ENCODE peak calls at places on chromosome 9, in six cellular contexts. L is H1, A is GM12878, F is OCI-LY7, O is MM.1S, P is fibroblast of lung. S is an unnamed sample. For H4K20me1, the result is how much of the 10 kb centered on the place peaks cover.

GRCh38 chr9:72665421-72665820 is 144.0 kb downstream of the TMC1 start:
- DNase-seq in L (no peak), A (no peak), F (no peak), O (no peak), P (peak), S (peak)

GRCh38 chr9:2657427-2657826 is 35.8 kb downstream of the VLDLR start:
- DNase-seq in L (no peak), A (no peak), F (peak), O (no peak), P (no peak), S (no peak)

GRCh38 chr9:20264896-20265295 is 357.4 kb downstream of the MLLT3 start:
- DNase-seq in L (no peak), A (no peak), F (no peak), O (no peak), P (no peak), S (no peak)

GRCh38 chr9:37917801-37918664 is 14.1 kb upstream of the SLC25A51 start:
- DNase-seq in L (no peak), A (no peak), F (no peak), O (no peak), P (no peak), S (no peak)

GRCh38 chr9:126222835-126223431 is 103.7 kb upstream of the MVB12B start:
- DNase-seq in L (peak), A (no peak), F (no peak), O (no peak), P (no peak), S (no peak)

GRCh38 chr9:90124961-90125360 is 517.7 kb downstream of the DIRAS2 start:
- DNase-seq in L (no peak), A (no peak), F (no peak), O (no peak), P (no peak), S (no peak)

GRCh38 chr9:131111186-131111853 is 14.1 kb upstream of the NUP214 start:
- DNase-seq in L (no peak), A (no peak), F (no peak), O (no peak), P (peak), S (no peak)

GRCh38 chr9:133591985-133592384 is 17.2 kb downstream of the FAM163B start:
- DNase-seq in L (no peak), A (no peak), F (no peak), O (no peak), P (no peak), S (peak)

GRCh38 chr9:130156672-130157071 is 15.5 kb upstream of the NCS1 start:
- DNase-seq in L (no peak), A (no peak), F (no peak), O (no peak), P (no peak), S (no peak)

GRCh38 chr9:4009006-4009511 is 290.8 kb downstream of the GLIS3 start:
- DNase-seq in L (no peak), A (no peak), F (no peak), O (no peak), P (peak), S (no peak)

GRCh38 chr9:125146247-125146646 is 2.9 kb upstream of the SCAI start:
- DNase-seq in L (no peak), A (no peak), F (no peak), O (peak), P (peak), S (no peak)

GRCh38 chr9:124752967-124753366 is 18.1 kb downstream of the NR6A1 start:
- DNase-seq in L (no peak), A (no peak), F (no peak), O (no peak), P (peak), S (no peak)

GRCh38 chr9:11743356-11743755 is 949.8 kb upstream of the TYRP1 start:
- DNase-seq in L (no peak), A (no peak), F (no peak), O (no peak), P (no peak), S (no peak)
- H3K27ac ChIP-seq in L (no peak), A (no peak), F (no peak), O (no peak), P (no peak), S (no peak)

DNA sequence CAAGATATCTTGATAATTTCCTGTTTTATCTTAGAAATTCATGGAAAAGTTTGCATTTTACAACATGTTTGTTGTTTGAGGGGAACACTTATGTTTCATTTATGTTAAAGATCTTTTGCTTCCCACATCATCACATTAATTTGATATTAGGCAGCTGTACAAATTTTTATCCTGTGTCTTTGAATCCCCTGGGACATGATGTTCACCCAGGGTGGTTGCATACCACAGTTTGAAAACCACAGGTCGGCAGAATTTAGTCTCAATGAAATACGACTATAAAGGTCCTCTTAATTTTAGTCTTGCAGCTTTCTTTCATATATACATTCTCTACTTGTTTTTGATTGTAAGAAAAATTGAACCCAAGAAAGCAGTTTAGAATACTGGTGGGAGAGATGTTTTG is 3.7 kb downstream of the NAA35 start:
- DNase-seq in L (no peak), A (no peak), F (peak), O (no peak), P (no peak), S (no peak)
- H4K20me1 ChIP-seq in L (under half), A (under half), F (under half), O (under half), P (under half), S (under half)

GRCh38 chr9:91883503-91883902 is 66.5 kb downstream of the ROR2 start:
- DNase-seq in L (no peak), A (no peak), F (no peak), O (no peak), P (no peak), S (no peak)
- H3K4me3 ChIP-seq in L (no peak), A (no peak), F (no peak), O (no peak), P (no peak), S (no peak)

GRCh38 chr9:79014929-79015699 is 556.7 kb upstream of the TLE4 start:
- DNase-seq in L (no peak), A (no peak), F (no peak), O (no peak), P (no peak), S (no peak)
- H3K27ac ChIP-seq in L (no peak), A (no peak), F (no peak), O (no peak), P (no peak), S (no peak)

DNA sequence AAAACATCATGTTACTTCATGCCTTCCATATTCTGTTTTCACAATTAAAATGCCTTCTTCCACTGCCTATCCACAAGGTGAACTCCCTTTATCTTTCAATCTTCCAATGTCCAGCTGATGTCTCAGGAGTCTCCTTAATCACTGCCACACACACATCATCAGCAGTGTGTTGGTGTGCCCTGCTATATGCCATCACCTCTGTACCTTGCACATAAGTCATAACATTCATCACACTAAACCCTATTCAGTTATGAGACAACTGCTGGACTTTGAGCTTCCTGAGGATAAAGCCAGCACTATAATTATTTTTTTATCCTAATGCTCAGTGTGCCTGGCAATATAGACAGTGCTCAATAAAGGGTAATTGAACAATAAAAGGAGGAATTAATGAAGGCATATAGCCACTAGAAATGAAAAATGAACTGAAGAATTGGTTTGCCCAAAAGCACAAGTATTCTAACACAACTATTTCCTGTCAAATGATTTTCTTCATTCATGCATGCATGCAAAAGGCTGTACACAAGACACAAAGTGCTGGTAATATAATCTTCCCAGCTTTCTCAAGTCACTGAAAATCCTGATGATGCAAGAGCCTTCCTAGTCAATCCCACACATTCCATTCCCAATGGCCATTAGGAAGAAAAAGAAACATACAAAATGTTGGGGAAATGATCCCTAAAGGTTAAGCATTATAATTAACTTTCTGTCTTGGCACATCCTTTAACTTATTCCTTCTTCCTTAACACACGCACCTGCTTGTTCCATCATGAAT is 32.4 kb downstream of the LPAR1 start:
- DNase-seq in L (no peak), A (no peak), F (no peak), O (no peak), P (no peak), S (no peak)
- H4K20me1 ChIP-seq in L (under half), A (under half), F (under half), O (under half), P (under half), S (under half)

GRCh38 chr9:114591206-114591853 is 3.8 kb downstream of the ATP6V1G1 start:
- DNase-seq in L (no peak), A (no peak), F (no peak), O (peak), P (no peak), S (no peak)
- H3K4me3 ChIP-seq in L (no peak), A (peak), F (peak), O (peak), P (no peak), S (no peak)

S was measured in PC-9.